ENCODE peak calls at places on chromosomes 12 and 14, in five cellular contexts. One of them, this sample, is unnamed.

GRCh38 chr12:114240288-114240687 is 165.7 kb downstream of the TBX5 start:
- DNase-seq in MM.1S: no peak
- DNase-seq in hepatocyte: no peak
- DNase-seq in CD8-positive, alpha-beta T cell: no peak
- DNase-seq in pancreas: no peak
- DNase-seq in this sample: no peak

GRCh38 chr12:57240926-57241555 is 9.9 kb downstream of the STAC3 start:
- DNase-seq in CD8-positive, alpha-beta T cell: no peak
- DNase-seq in MM.1S: no peak
- DNase-seq in pancreas: no peak
- DNase-seq in hepatocyte: no peak
- DNase-seq in this sample: no peak

GRCh38 chr14:61512508-61512907 is 182.8 kb upstream of the HIF1A start:
- DNase-seq in pancreas: no peak
- DNase-seq in MM.1S: no peak
- DNase-seq in CD8-positive, alpha-beta T cell: no peak
- DNase-seq in hepatocyte: no peak
- DNase-seq in this sample: no peak

GRCh38 chr12:124906606-124907261 is 7.7 kb downstream of the UBC start:
- DNase-seq in MM.1S: peak; percentile 88
- DNase-seq in hepatocyte: peak; percentile 95
- DNase-seq in pancreas: peak; percentile 90
- DNase-seq in CD8-positive, alpha-beta T cell: peak; percentile 93
- DNase-seq in this sample: peak; percentile 66

GRCh38 chr12:107329569-107330324 is 236.4 kb upstream of the CRY1 start:
- DNase-seq in pancreas: no peak
- DNase-seq in MM.1S: no peak
- DNase-seq in CD8-positive, alpha-beta T cell: no peak
- DNase-seq in hepatocyte: no peak
- DNase-seq in this sample: no peak

GRCh38 chr12:104569348-104570173 is 112.8 kb downstream of the CHST11 start:
- DNase-seq in pancreas: no peak
- DNase-seq in CD8-positive, alpha-beta T cell: peak; percentile 48
- DNase-seq in hepatocyte: no peak
- DNase-seq in MM.1S: peak; percentile 50
- DNase-seq in this sample: no peak

GRCh38 chr14:38189930-38190726 is 17.6 kb upstream of the SSTR1 start:
- DNase-seq in MM.1S: no peak
- DNase-seq in hepatocyte: no peak
- DNase-seq in CD8-positive, alpha-beta T cell: no peak
- DNase-seq in pancreas: no peak
- DNase-seq in this sample: no peak

GRCh38 chr14:34865889-34866574 is 9.1 kb downstream of the BAZ1A start:
- DNase-seq in pancreas: no peak
- DNase-seq in MM.1S: no peak
- DNase-seq in hepatocyte: no peak
- DNase-seq in CD8-positive, alpha-beta T cell: no peak
- DNase-seq in this sample: no peak

GRCh38 chr12:34379142-34379541 is 356.8 kb downstream of the ALG10 start:
- DNase-seq in CD8-positive, alpha-beta T cell: no peak
- DNase-seq in MM.1S: no peak
- DNase-seq in pancreas: no peak
- DNase-seq in hepatocyte: no peak
- DNase-seq in this sample: no peak

GRCh38 chr12:64452559-64453329 is 824 bp downstream of the TBK1 start:
- DNase-seq in MM.1S: peak; percentile 37
- DNase-seq in pancreas: no peak
- DNase-seq in CD8-positive, alpha-beta T cell: no peak
- DNase-seq in hepatocyte: peak; percentile 77
- DNase-seq in this sample: no peak

GRCh38 chr14:95507701-95508103 is 8.7 kb downstream of the SYNE3 start:
- DNase-seq in CD8-positive, alpha-beta T cell: no peak
- DNase-seq in pancreas: no peak
- DNase-seq in hepatocyte: no peak
- DNase-seq in MM.1S: no peak
- DNase-seq in this sample: no peak

GRCh38 chr14:22388669-22389625 is 200.1 kb downstream of the DAD1 start:
- DNase-seq in pancreas: no peak
- DNase-seq in hepatocyte: peak; percentile 55
- DNase-seq in CD8-positive, alpha-beta T cell: no peak
- DNase-seq in MM.1S: no peak
- DNase-seq in this sample: no peak

GRCh38 chr14:69985456-69985855 is 106.2 kb downstream of the SMOC1 start:
- DNase-seq in CD8-positive, alpha-beta T cell: no peak
- DNase-seq in MM.1S: no peak
- DNase-seq in pancreas: no peak
- DNase-seq in hepatocyte: peak; percentile 27
- DNase-seq in this sample: no peak

GRCh38 chr12:94712852-94713545 is 62.6 kb upstream of the TMCC3 start:
- DNase-seq in pancreas: no peak
- DNase-seq in CD8-positive, alpha-beta T cell: no peak
- DNase-seq in MM.1S: no peak
- DNase-seq in hepatocyte: no peak
- DNase-seq in this sample: no peak

GRCh38 chr12:110647669-110648068 is 33.7 kb downstream of the TCTN1 start:
- DNase-seq in CD8-positive, alpha-beta T cell: peak; percentile 16
- DNase-seq in pancreas: no peak
- DNase-seq in MM.1S: peak; percentile 80
- DNase-seq in hepatocyte: no peak
- DNase-seq in this sample: no peak

GRCh38 chr14:57983235-57983634 is 117.3 kb upstream of the SLC35F4 start:
- DNase-seq in CD8-positive, alpha-beta T cell: no peak
- DNase-seq in hepatocyte: no peak
- DNase-seq in pancreas: no peak
- DNase-seq in MM.1S: no peak
- DNase-seq in this sample: no peak

GRCh38 chr14:75098209-75098608 is 28.6 kb downstream of the NEK9 start:
- DNase-seq in MM.1S: no peak
- DNase-seq in pancreas: no peak
- DNase-seq in hepatocyte: peak; percentile 15
- DNase-seq in CD8-positive, alpha-beta T cell: no peak
- DNase-seq in this sample: no peak

GRCh38 chr14:68088463-68088862 is 268.9 kb downstream of the RAD51B start:
- DNase-seq in CD8-positive, alpha-beta T cell: no peak
- DNase-seq in MM.1S: no peak
- DNase-seq in hepatocyte: no peak
- DNase-seq in pancreas: no peak
- DNase-seq in this sample: no peak

GRCh38 chr14:41285193-41285748 is 321.4 kb upstream of the LRFN5 start:
- DNase-seq in hepatocyte: peak; percentile 77
- DNase-seq in pancreas: no peak
- DNase-seq in CD8-positive, alpha-beta T cell: no peak
- DNase-seq in MM.1S: peak; percentile 50
- DNase-seq in this sample: no peak

GRCh38 chr12:87756111-87756510 is 273.1 kb downstream of the C12orf50 start:
- DNase-seq in CD8-positive, alpha-beta T cell: no peak
- DNase-seq in hepatocyte: peak; percentile 5
- DNase-seq in pancreas: no peak
- DNase-seq in MM.1S: no peak
- DNase-seq in this sample: no peak

GRCh38 chr12:100799770-100800169 is 5.2 kb downstream of the ANO4 start:
- DNase-seq in MM.1S: no peak
- DNase-seq in hepatocyte: no peak
- DNase-seq in pancreas: no peak
- DNase-seq in CD8-positive, alpha-beta T cell: no peak
- DNase-seq in this sample: no peak

GRCh38 chr12:108646597-108647190 is 13.0 kb upstream of the SELPLG start:
- DNase-seq in MM.1S: no peak
- DNase-seq in pancreas: no peak
- DNase-seq in CD8-positive, alpha-beta T cell: no peak
- DNase-seq in hepatocyte: no peak
- DNase-seq in this sample: no peak

GRCh38 chr14:93114713-93115068 is 1.0 kb downstream of the ITPK1 start:
- DNase-seq in pancreas: no peak
- DNase-seq in CD8-positive, alpha-beta T cell: no peak
- DNase-seq in hepatocyte: no peak
- DNase-seq in MM.1S: no peak
- DNase-seq in this sample: peak; percentile 32

GRCh38 chr14:35932659-35933159 is 106.6 kb downstream of the BRMS1L start:
- DNase-seq in CD8-positive, alpha-beta T cell: no peak
- DNase-seq in pancreas: no peak
- DNase-seq in MM.1S: peak; percentile 41
- DNase-seq in hepatocyte: no peak
- DNase-seq in this sample: no peak

GRCh38 chr14:42224053-42224888 is 617.6 kb downstream of the LRFN5 start:
- DNase-seq in MM.1S: no peak
- DNase-seq in pancreas: peak; percentile 24
- DNase-seq in hepatocyte: peak; percentile 80
- DNase-seq in CD8-positive, alpha-beta T cell: no peak
- DNase-seq in this sample: peak; percentile 14

GRCh38 chr12:26198742-26199141 is 3.4 kb downstream of the SSPN start:
- DNase-seq in pancreas: no peak
- DNase-seq in hepatocyte: peak; percentile 31
- DNase-seq in CD8-positive, alpha-beta T cell: no peak
- DNase-seq in MM.1S: no peak
- DNase-seq in this sample: peak; percentile 29

GRCh38 chr12:6952860-6953416 is 1.8 kb downstream of the PTPN6 start:
- DNase-seq in CD8-positive, alpha-beta T cell: no peak
- DNase-seq in hepatocyte: no peak
- DNase-seq in pancreas: no peak
- DNase-seq in MM.1S: no peak
- DNase-seq in this sample: peak; percentile 14

GRCh38 chr12:6887460-6887859 is 14.4 kb upstream of the SPSB2 start:
- DNase-seq in pancreas: no peak
- DNase-seq in hepatocyte: peak; percentile 41
- DNase-seq in CD8-positive, alpha-beta T cell: no peak
- DNase-seq in MM.1S: no peak
- DNase-seq in this sample: no peak

GRCh38 chr12:112091563-112091962 is 17.0 kb downstream of the NAA25 start:
- DNase-seq in hepatocyte: no peak
- DNase-seq in pancreas: no peak
- DNase-seq in MM.1S: no peak
- DNase-seq in CD8-positive, alpha-beta T cell: no peak
- DNase-seq in this sample: no peak

GRCh38 chr14:64937821-64938193 is 4.7 kb downstream of the GPX2 start:
- DNase-seq in hepatocyte: no peak
- DNase-seq in pancreas: no peak
- DNase-seq in MM.1S: no peak
- DNase-seq in CD8-positive, alpha-beta T cell: no peak
- DNase-seq in this sample: no peak

GRCh38 chr12:100554608-100555077 is 18.8 kb upstream of the GAS2L3 start:
- DNase-seq in MM.1S: peak; percentile 57
- DNase-seq in pancreas: peak; percentile 26
- DNase-seq in hepatocyte: peak; percentile 88
- DNase-seq in CD8-positive, alpha-beta T cell: no peak
- DNase-seq in this sample: no peak

DNA sequence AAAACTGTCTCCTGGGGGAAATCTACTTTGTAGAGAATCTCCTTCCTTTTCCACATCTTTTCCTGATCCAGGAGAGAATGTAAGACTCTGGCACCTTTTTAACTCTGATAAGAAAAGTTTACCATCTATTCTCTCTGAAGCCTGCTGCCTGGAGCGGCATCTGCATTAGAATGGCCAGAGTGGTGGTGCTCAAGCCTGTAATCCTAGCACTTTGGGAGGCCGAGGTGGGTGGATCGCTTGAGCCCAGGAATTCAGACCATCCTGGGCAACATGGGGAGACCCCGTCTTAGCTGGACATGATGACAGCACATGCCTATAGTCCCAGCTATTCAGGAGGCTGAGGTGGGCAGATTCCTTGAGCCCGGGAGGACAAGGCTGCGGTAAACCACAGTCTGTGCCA is 1.4 kb upstream of the CHFR start:
- DNase-seq in MM.1S: no peak
- DNase-seq in hepatocyte: no peak
- DNase-seq in pancreas: no peak
- DNase-seq in CD8-positive, alpha-beta T cell: no peak
- DNase-seq in this sample: no peak
- H3K27ac ChIP-seq in MM.1S: no peak overlapping the region
- H3K27ac ChIP-seq in hepatocyte: no peak overlapping the region
- H3K27ac ChIP-seq in pancreas: no peak overlapping the region
- H3K27ac ChIP-seq in CD8-positive, alpha-beta T cell: no peak overlapping the region
- H3K27ac ChIP-seq in this sample: peak overlapping the region; percentile 99

GRCh38 chr12:50058743-50059312 is 1.4 kb downstream of the ASIC1 start:
- DNase-seq in hepatocyte: no peak
- DNase-seq in MM.1S: no peak
- DNase-seq in CD8-positive, alpha-beta T cell: peak; percentile 32
- DNase-seq in pancreas: no peak
- DNase-seq in this sample: no peak

GRCh38 chr12:50055831-50056628 is 1.4 kb upstream of the ASIC1 start:
- DNase-seq in pancreas: no peak
- DNase-seq in MM.1S: peak; percentile 57
- DNase-seq in hepatocyte: peak; percentile 76
- DNase-seq in CD8-positive, alpha-beta T cell: peak; percentile 65
- DNase-seq in this sample: no peak

GRCh38 chr12:50057000-50057841 is at the start of gene ASIC1:
- DNase-seq in hepatocyte: peak; percentile 85
- DNase-seq in MM.1S: peak; percentile 37
- DNase-seq in pancreas: peak; percentile 57
- DNase-seq in CD8-positive, alpha-beta T cell: peak; percentile 52
- DNase-seq in this sample: peak; percentile 76

GRCh38 chr12:50057896-50058670 is 687 bp downstream of the ASIC1 start:
- DNase-seq in pancreas: no peak
- DNase-seq in MM.1S: no peak
- DNase-seq in hepatocyte: no peak
- DNase-seq in CD8-positive, alpha-beta T cell: peak; percentile 25
- DNase-seq in this sample: no peak

GRCh38 chr12:50056629-50056976 is 793 bp upstream of the ASIC1 start:
- DNase-seq in hepatocyte: no peak
- DNase-seq in CD8-positive, alpha-beta T cell: no peak
- DNase-seq in MM.1S: no peak
- DNase-seq in pancreas: no peak
- DNase-seq in this sample: no peak
- H3K4me3 ChIP-seq in hepatocyte: no peak overlapping the region
- H3K4me3 ChIP-seq in CD8-positive, alpha-beta T cell: peak overlapping the region; percentile 55
- H3K4me3 ChIP-seq in MM.1S: peak overlapping the region; percentile 71
- H3K4me3 ChIP-seq in pancreas: no peak overlapping the region
- H3K4me3 ChIP-seq in this sample: peak overlapping the region; percentile 78

GRCh38 chr14:51999084-51999483 is 9.7 kb downstream of the RTRAF start:
- DNase-seq in pancreas: no peak
- DNase-seq in hepatocyte: no peak
- DNase-seq in CD8-positive, alpha-beta T cell: no peak
- DNase-seq in MM.1S: no peak
- DNase-seq in this sample: no peak
- H3K36me3 ChIP-seq in pancreas: peaks cover 20% of the 10 kb centered on the region
- H3K36me3 ChIP-seq in hepatocyte: peaks cover 2% of the 10 kb centered on the region
- H3K36me3 ChIP-seq in CD8-positive, alpha-beta T cell: peaks cover 42% of the 10 kb centered on the region
- H3K36me3 ChIP-seq in MM.1S: no peaks in the 10 kb centered on the region
- H3K36me3 ChIP-seq in this sample: peaks cover 72% of the 10 kb centered on the region

GRCh38 chr12:46508651-46509050 is 136.1 kb upstream of the SLC38A2 start:
- DNase-seq in MM.1S: no peak
- DNase-seq in pancreas: no peak
- DNase-seq in hepatocyte: no peak
- DNase-seq in CD8-positive, alpha-beta T cell: no peak
- DNase-seq in this sample: no peak

GRCh38 chr12:46507766-46508165 is 135.2 kb upstream of the SLC38A2 start:
- DNase-seq in hepatocyte: no peak
- DNase-seq in MM.1S: no peak
- DNase-seq in pancreas: no peak
- DNase-seq in CD8-positive, alpha-beta T cell: no peak
- DNase-seq in this sample: no peak

GRCh38 chr12:46506198-46506597 is 133.6 kb upstream of the SLC38A2 start:
- DNase-seq in pancreas: no peak
- DNase-seq in MM.1S: no peak
- DNase-seq in CD8-positive, alpha-beta T cell: no peak
- DNase-seq in hepatocyte: no peak
- DNase-seq in this sample: no peak

GRCh38 chr12:46506961-46507360 is 134.4 kb upstream of the SLC38A2 start:
- DNase-seq in CD8-positive, alpha-beta T cell: no peak
- DNase-seq in MM.1S: no peak
- DNase-seq in pancreas: no peak
- DNase-seq in hepatocyte: no peak
- DNase-seq in this sample: no peak

GRCh38 chr12:46509135-46509534 is 136.6 kb upstream of the SLC38A2 start:
- DNase-seq in hepatocyte: no peak
- DNase-seq in pancreas: no peak
- DNase-seq in MM.1S: no peak
- DNase-seq in CD8-positive, alpha-beta T cell: no peak
- DNase-seq in this sample: no peak
- H3K27ac ChIP-seq in hepatocyte: no peak overlapping the region
- H3K27ac ChIP-seq in pancreas: no peak overlapping the region
- H3K27ac ChIP-seq in MM.1S: no peak overlapping the region
- H3K27ac ChIP-seq in CD8-positive, alpha-beta T cell: no peak overlapping the region
- H3K27ac ChIP-seq in this sample: no peak overlapping the region

This sample was measured in left ventricle myocardium inferior.